ENCODE peak calls at places on chromosome 4, in seven cellular contexts. One of them, this sample, is unnamed.

GRCh38 chr4:38075370-38076152 is 115.4 kb downstream of the PTTG2 start:
- DNase-seq in GM19239: no peak
- DNase-seq in ELR: peak
- DNase-seq in neural crest cell: no peak
- DNase-seq in osteocyte: no peak
- DNase-seq in effector memory CD4-positive, alpha-beta T cell: no peak
- DNase-seq in activated gamma-delta T cell treated with Interleukin-2 at 50 U/mL for 16 hours: no peak
- DNase-seq in this sample: no peak

GRCh38 chr4:42541647-42542046 is 115.3 kb downstream of the ATP8A1 start:
- DNase-seq in osteocyte: no peak
- DNase-seq in GM19239: no peak
- DNase-seq in ELR: no peak
- DNase-seq in effector memory CD4-positive, alpha-beta T cell: no peak
- DNase-seq in neural crest cell: no peak
- DNase-seq in activated gamma-delta T cell treated with Interleukin-2 at 50 U/mL for 16 hours: no peak
- DNase-seq in this sample: no peak

GRCh38 chr4:41687971-41688370 is 60.6 kb downstream of the PHOX2B start:
- DNase-seq in activated gamma-delta T cell treated with Interleukin-2 at 50 U/mL for 16 hours: no peak
- DNase-seq in neural crest cell: no peak
- DNase-seq in GM19239: no peak
- DNase-seq in effector memory CD4-positive, alpha-beta T cell: no peak
- DNase-seq in ELR: no peak
- DNase-seq in osteocyte: no peak
- DNase-seq in this sample: no peak

GRCh38 chr4:86452323-86452995 is 92.6 kb upstream of the MAPK10 start:
- DNase-seq in effector memory CD4-positive, alpha-beta T cell: no peak
- DNase-seq in osteocyte: no peak
- DNase-seq in GM19239: no peak
- DNase-seq in activated gamma-delta T cell treated with Interleukin-2 at 50 U/mL for 16 hours: no peak
- DNase-seq in ELR: no peak
- DNase-seq in neural crest cell: no peak
- DNase-seq in this sample: no peak

GRCh38 chr4:174928174-174928573 is 10.0 kb downstream of the ADAM29 start:
- DNase-seq in GM19239: no peak
- DNase-seq in effector memory CD4-positive, alpha-beta T cell: no peak
- DNase-seq in ELR: no peak
- DNase-seq in neural crest cell: no peak
- DNase-seq in activated gamma-delta T cell treated with Interleukin-2 at 50 U/mL for 16 hours: no peak
- DNase-seq in osteocyte: no peak
- DNase-seq in this sample: no peak

GRCh38 chr4:66465111-66465510 is 794.8 kb upstream of the EPHA5 start:
- DNase-seq in ELR: peak
- DNase-seq in GM19239: no peak
- DNase-seq in effector memory CD4-positive, alpha-beta T cell: no peak
- DNase-seq in neural crest cell: no peak
- DNase-seq in activated gamma-delta T cell treated with Interleukin-2 at 50 U/mL for 16 hours: no peak
- DNase-seq in osteocyte: no peak
- DNase-seq in this sample: no peak

GRCh38 chr4:102445213-102445612 is 55.9 kb upstream of the NFKB1 start:
- DNase-seq in neural crest cell: no peak
- DNase-seq in ELR: no peak
- DNase-seq in GM19239: no peak
- DNase-seq in activated gamma-delta T cell treated with Interleukin-2 at 50 U/mL for 16 hours: no peak
- DNase-seq in osteocyte: no peak
- DNase-seq in effector memory CD4-positive, alpha-beta T cell: no peak
- DNase-seq in this sample: no peak

GRCh38 chr4:14059006-14059405 is 431.5 kb upstream of the BOD1L1 start:
- DNase-seq in effector memory CD4-positive, alpha-beta T cell: no peak
- DNase-seq in GM19239: no peak
- DNase-seq in ELR: no peak
- DNase-seq in neural crest cell: no peak
- DNase-seq in activated gamma-delta T cell treated with Interleukin-2 at 50 U/mL for 16 hours: no peak
- DNase-seq in osteocyte: no peak
- DNase-seq in this sample: no peak

GRCh38 chr4:83387922-83388676 is 53.5 kb upstream of the HPSE start:
- DNase-seq in osteocyte: no peak
- DNase-seq in activated gamma-delta T cell treated with Interleukin-2 at 50 U/mL for 16 hours: no peak
- DNase-seq in neural crest cell: no peak
- DNase-seq in effector memory CD4-positive, alpha-beta T cell: no peak
- DNase-seq in GM19239: no peak
- DNase-seq in ELR: peak
- DNase-seq in this sample: no peak

GRCh38 chr4:104491396-104491821 is 3.3 kb downstream of the CXXC4 start:
- DNase-seq in activated gamma-delta T cell treated with Interleukin-2 at 50 U/mL for 16 hours: peak
- DNase-seq in osteocyte: no peak
- DNase-seq in GM19239: no peak
- DNase-seq in effector memory CD4-positive, alpha-beta T cell: peak
- DNase-seq in ELR: peak
- DNase-seq in neural crest cell: peak
- DNase-seq in this sample: no peak

GRCh38 chr4:138573246-138573645 is 331.1 kb upstream of the SLC7A11 start:
- DNase-seq in ELR: peak
- DNase-seq in neural crest cell: no peak
- DNase-seq in GM19239: no peak
- DNase-seq in effector memory CD4-positive, alpha-beta T cell: no peak
- DNase-seq in osteocyte: no peak
- DNase-seq in activated gamma-delta T cell treated with Interleukin-2 at 50 U/mL for 16 hours: no peak
- DNase-seq in this sample: no peak

GRCh38 chr4:140252742-140253555 is 99.0 kb upstream of the MAML3 start:
- DNase-seq in osteocyte: peak
- DNase-seq in GM19239: peak
- DNase-seq in ELR: peak
- DNase-seq in neural crest cell: peak
- DNase-seq in activated gamma-delta T cell treated with Interleukin-2 at 50 U/mL for 16 hours: peak
- DNase-seq in effector memory CD4-positive, alpha-beta T cell: peak
- DNase-seq in this sample: no peak

GRCh38 chr4:88219099-88219498 is 60.7 kb upstream of the ABCG2 start:
- DNase-seq in effector memory CD4-positive, alpha-beta T cell: no peak
- DNase-seq in osteocyte: no peak
- DNase-seq in activated gamma-delta T cell treated with Interleukin-2 at 50 U/mL for 16 hours: no peak
- DNase-seq in neural crest cell: no peak
- DNase-seq in ELR: peak
- DNase-seq in GM19239: peak
- DNase-seq in this sample: no peak

GRCh38 chr4:150683775-150684350 is 101.9 kb downstream of the MAB21L2 start:
- DNase-seq in neural crest cell: no peak
- DNase-seq in effector memory CD4-positive, alpha-beta T cell: no peak
- DNase-seq in activated gamma-delta T cell treated with Interleukin-2 at 50 U/mL for 16 hours: no peak
- DNase-seq in GM19239: no peak
- DNase-seq in osteocyte: no peak
- DNase-seq in ELR: no peak
- DNase-seq in this sample: no peak

GRCh38 chr4:3302164-3302785 is 9.5 kb downstream of the RGS12 start:
- DNase-seq in effector memory CD4-positive, alpha-beta T cell: peak
- DNase-seq in ELR: no peak
- DNase-seq in neural crest cell: no peak
- DNase-seq in GM19239: no peak
- DNase-seq in activated gamma-delta T cell treated with Interleukin-2 at 50 U/mL for 16 hours: peak
- DNase-seq in osteocyte: no peak
- DNase-seq in this sample: no peak

GRCh38 chr4:173666-174314 is 49.5 kb downstream of the ZNF718 start:
- DNase-seq in osteocyte: no peak
- DNase-seq in GM19239: no peak
- DNase-seq in activated gamma-delta T cell treated with Interleukin-2 at 50 U/mL for 16 hours: no peak
- DNase-seq in ELR: no peak
- DNase-seq in effector memory CD4-positive, alpha-beta T cell: no peak
- DNase-seq in neural crest cell: no peak
- DNase-seq in this sample: no peak

This sample was measured in GOT3.